ENCODE peak calls at places on chromosomes 3 and 15, in seven cellular contexts. I, W, Q, H, U, G and C are unnamed samples.

GRCh38 chr3:189625566-189625965 is 5.6 kb upstream of the TP63 start:
- DNase-seq in H (no peak), Q (no peak), I (no peak), W (no peak), G (no peak), U (no peak), C (no peak)

GRCh38 chr3:191020730-191021405 is 158.4 kb upstream of the GMNC start:
- DNase-seq in W (no peak), I (no peak), U (no peak), H (no peak), Q (no peak), G (no peak), C (no peak)

GRCh38 chr3:140151321-140151720 is 216.3 kb downstream of the CLSTN2 start:
- DNase-seq in G (no peak), I (no peak), W (no peak), Q (no peak), U (no peak), H (peak; percentile 7), C (no peak)

GRCh38 chr3:57852896-57853295 is 96.8 kb downstream of the SLMAP start:
- DNase-seq in H (no peak), U (peak; percentile 9), W (no peak), I (no peak), G (no peak), Q (no peak), C (peak; percentile 8)

GRCh38 chr15:60326824-60327654 is 70.7 kb downstream of the ANXA2 start:
- DNase-seq in U (peak; percentile 50), G (peak; percentile 68), W (no peak), H (no peak), Q (no peak), I (no peak), C (peak; percentile 40)

GRCh38 chr3:171383206-171384018 is 76.8 kb downstream of the TNIK start:
- DNase-seq in Q (no peak), G (no peak), W (no peak), I (no peak), U (no peak), H (no peak), C (no peak)

GRCh38 chr15:56098230-56098899 is 105.0 kb upstream of the NEDD4 start:
- DNase-seq in H (no peak), U (no peak), W (no peak), G (no peak), Q (no peak), I (no peak), C (no peak)

GRCh38 chr3:156788846-156789245 is 37.3 kb upstream of the LEKR1 start:
- DNase-seq in W (no peak), G (no peak), I (no peak), Q (no peak), U (no peak), H (no peak), C (no peak)

GRCh38 chr3:31077826-31078225 is 183.4 kb upstream of the GADL1 start:
- DNase-seq in W (no peak), Q (no peak), U (no peak), G (no peak), H (no peak), I (no peak), C (no peak)

GRCh38 chr3:152021951-152022461 is 148.6 kb downstream of the SUCNR1 start:
- DNase-seq in U (no peak), G (peak; percentile 21), Q (no peak), I (no peak), W (peak; percentile 13), H (no peak), C (no peak)

GRCh38 chr3:132870596-132870995 is 148.4 kb upstream of the NPHP3 start:
- DNase-seq in H (no peak), W (no peak), G (no peak), I (no peak), Q (no peak), U (no peak), C (no peak)

GRCh38 chr3:67362686-67363085 is 291.7 kb downstream of the SUCLG2 start:
- DNase-seq in I (no peak), G (peak; percentile 71), Q (no peak), H (no peak), W (no peak), U (peak; percentile 69), C (no peak)

GRCh38 chr3:154507727-154508126 is 77.7 kb upstream of the GPR149 start:
- DNase-seq in Q (no peak), H (no peak), W (no peak), G (no peak), U (no peak), I (no peak), C (no peak)
- TF ChIP-seq TAF1 in Q (no peak), H (no peak), W (no peak), G (no peak), U (no peak), I (no peak), C (no peak)

GRCh38 chr15:68843425-68844311 is 23.0 kb upstream of the ANP32A start:
- DNase-seq in W (no peak), G (no peak), Q (no peak), H (peak; percentile 61), I (no peak), U (no peak), C (peak; percentile 82)

GRCh38 chr15:68842958-68843357 is 22.3 kb upstream of the ANP32A start:
- DNase-seq in H (no peak), Q (no peak), G (no peak), U (no peak), W (no peak), I (no peak), C (no peak)

GRCh38 chr15:68844856-68845550 is 24.3 kb upstream of the ANP32A start:
- DNase-seq in Q (no peak), H (no peak), U (no peak), I (no peak), W (no peak), G (no peak), C (no peak)

GRCh38 chr15:68849477-68849876 is 28.8 kb upstream of the ANP32A start:
- DNase-seq in W (no peak), G (no peak), H (no peak), U (no peak), Q (no peak), I (no peak), C (peak; percentile 66)

GRCh38 chr15:68846851-68847439 is 26.2 kb upstream of the ANP32A start:
- DNase-seq in Q (no peak), G (no peak), U (no peak), I (no peak), H (no peak), W (no peak), C (no peak)
- TF ChIP-seq TAF1 in Q (no peak), G (no peak), U (no peak), I (no peak), H (no peak), W (no peak), C (no peak)

DNA sequence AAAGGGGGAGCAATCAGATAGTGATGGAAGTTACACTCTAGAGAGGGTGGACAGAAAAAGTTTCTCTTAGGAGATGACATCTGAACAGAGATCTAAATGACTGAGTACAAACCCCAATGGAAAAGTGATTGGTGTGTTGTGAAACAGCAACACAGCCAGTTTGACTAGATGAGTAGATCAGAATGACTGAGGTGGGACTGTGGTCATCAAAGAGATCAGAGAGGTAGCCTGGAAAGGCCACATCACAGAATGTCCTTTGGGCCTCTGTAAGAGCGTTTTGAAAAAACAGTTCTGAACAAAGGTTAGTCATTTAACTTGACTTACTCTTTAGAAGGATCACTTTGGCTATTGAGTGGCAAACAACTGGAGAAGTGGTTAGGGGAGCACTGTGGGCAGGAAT is 10.6 kb downstream of the LRRC58 start:
- DNase-seq in G (no peak), I (no peak), U (no peak), H (no peak), W (no peak), Q (no peak), C (no peak)
- TF ChIP-seq TAF1 in G (no peak), I (no peak), U (no peak), H (no peak), W (no peak), Q (no peak), C (no peak)

GRCh38 chr3:142910280-142910679 is 21.4 kb upstream of the PCOLCE2 start:
- DNase-seq in U (no peak), W (no peak), I (no peak), G (no peak), H (no peak), Q (no peak), C (no peak)

GRCh38 chr3:142915636-142916035 is 26.8 kb upstream of the PCOLCE2 start:
- DNase-seq in H (no peak), U (no peak), I (no peak), Q (no peak), G (no peak), W (no peak), C (no peak)

GRCh38 chr3:142912440-142913172 is 23.7 kb upstream of the PCOLCE2 start:
- DNase-seq in H (no peak), Q (no peak), G (no peak), U (no peak), W (no peak), I (no peak), C (no peak)

GRCh38 chr3:142914286-142914811 is 25.5 kb upstream of the PCOLCE2 start:
- DNase-seq in U (no peak), I (no peak), Q (no peak), H (no peak), W (no peak), G (no peak), C (no peak)

GRCh38 chr3:142913432-142913831 is 24.5 kb upstream of the PCOLCE2 start:
- DNase-seq in U (no peak), I (no peak), H (no peak), G (no peak), W (no peak), Q (no peak), C (no peak)
- TF ChIP-seq TAF1 in U (no peak), I (no peak), H (no peak), G (no peak), W (no peak), Q (no peak), C (no peak)

GRCh38 chr15:45279024-45279697 is 27.1 kb downstream of the SLC28A2 start:
- DNase-seq in H (peak; percentile 90), G (peak; percentile 91), W (peak; percentile 95), Q (peak; percentile 94), I (peak; percentile 91), U (peak; percentile 97), C (peak; percentile 97)

GRCh38 chr15:45274636-45275035 is 22.6 kb downstream of the SLC28A2 start:
- DNase-seq in W (no peak), U (no peak), I (no peak), G (no peak), H (no peak), Q (no peak), C (no peak)

GRCh38 chr15:45276851-45277250 is 24.8 kb downstream of the SLC28A2 start:
- DNase-seq in G (peak; percentile 31), I (no peak), H (no peak), U (peak; percentile 50), Q (no peak), W (peak; percentile 11), C (peak; percentile 55)
- TF ChIP-seq TAF1 in G (no peak), I (no peak), H (no peak), U (no peak), Q (no peak), W (no peak), C (no peak)

DNA sequence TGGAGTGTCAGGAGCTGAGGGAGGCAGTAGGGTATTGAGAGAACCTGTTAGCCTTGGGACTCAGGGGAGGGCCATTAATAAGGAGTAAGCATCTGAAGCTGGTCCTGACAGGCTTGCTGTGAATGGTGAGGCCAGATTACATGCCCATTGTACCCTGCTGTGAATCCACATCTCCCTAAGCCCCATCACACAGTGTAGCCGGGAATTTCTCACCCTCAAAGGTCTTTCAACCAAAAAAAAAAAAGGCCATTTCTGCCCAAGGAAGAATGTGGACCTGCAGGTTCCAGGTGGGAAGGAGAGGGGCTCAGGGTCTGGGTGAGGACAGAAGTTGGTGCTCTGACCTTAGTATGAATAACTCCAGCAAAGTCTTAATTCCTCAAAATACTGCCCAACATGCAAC is 37.2 kb downstream of the MAGEF1 start:
- DNase-seq in H (no peak), U (no peak), Q (no peak), I (no peak), G (no peak), W (no peak), C (no peak)
- TF ChIP-seq TAF1 in H (no peak), U (no peak), Q (no peak), I (no peak), G (no peak), W (no peak), C (no peak)